ENCODE peak calls at places on chromosomes 7 and 10, in ten cellular contexts. E, G, U, Y, L, Z, D, J, H and N are unnamed samples.

GRCh38 chr7:111357691-111358090 is 204.6 kb downstream of the IMMP2L start:
- DNase-seq in J (peak), D (no peak), E (no peak), G (no peak), U (no peak), H (no peak), Z (no peak), Y (no peak), L (peak), N (no peak)

GRCh38 chr7:50274361-50274760 is 30.2 kb upstream of the IKZF1 start:
- DNase-seq in U (no peak), Y (no peak), D (no peak), J (no peak), Z (no peak), L (no peak), E (no peak), G (no peak), H (no peak), N (no peak)

GRCh38 chr7:45088146-45088701 is 545 bp downstream of the NACAD start:
- DNase-seq in Y (no peak), U (no peak), G (no peak), Z (no peak), J (no peak), D (no peak), H (no peak), L (no peak), E (no peak), N (no peak)

GRCh38 chr10:48811461-48811860 is 126.8 kb downstream of the WDFY4 start:
- DNase-seq in E (no peak), D (no peak), Z (no peak), U (no peak), L (peak), G (no peak), H (no peak), Y (no peak), J (peak), N (no peak)

GRCh38 chr7:127393370-127394058 is 1.0 kb upstream of the ZNF800 start:
- DNase-seq in D (peak), U (peak), H (no peak), J (peak), E (no peak), Y (no peak), L (peak), G (no peak), Z (peak), N (no peak)

GRCh38 chr7:2510909-2511768 is 8.4 kb upstream of the LFNG start:
- DNase-seq in H (peak), L (no peak), U (no peak), Z (no peak), E (no peak), J (no peak), Y (no peak), D (no peak), G (no peak), N (no peak)

GRCh38 chr7:47651355-47652317 is 69.7 kb upstream of the TNS3 start:
- DNase-seq in Z (no peak), D (no peak), H (no peak), U (no peak), Y (peak), E (peak), G (no peak), L (peak), J (peak), N (no peak)

GRCh38 chr10:59082249-59082648 is 94.2 kb upstream of the PHYHIPL start:
- DNase-seq in Y (no peak), E (no peak), D (no peak), G (no peak), H (no peak), J (no peak), U (no peak), Z (no peak), L (no peak), N (no peak)

GRCh38 chr7:111266613-111267012 is 175.7 kb downstream of the LRRN3 start:
- DNase-seq in E (no peak), U (no peak), D (no peak), J (peak), H (no peak), G (no peak), Y (peak), Z (no peak), L (peak), N (no peak)

GRCh38 chr7:122301291-122301690 is 3.3 kb downstream of the FEZF1 start:
- DNase-seq in Y (no peak), G (no peak), J (no peak), Z (no peak), H (no peak), U (no peak), D (no peak), E (no peak), L (no peak), N (no peak)

GRCh38 chr7:122300607-122301079 is 3.9 kb downstream of the FEZF1 start:
- DNase-seq in H (no peak), Z (no peak), G (no peak), U (no peak), D (no peak), J (peak), E (no peak), Y (no peak), L (peak), N (no peak)

GRCh38 chr7:122298618-122299017 is 5.9 kb downstream of the FEZF1 start:
- DNase-seq in U (no peak), H (no peak), D (no peak), J (no peak), Y (no peak), E (no peak), L (no peak), G (no peak), Z (no peak), N (no peak)

GRCh38 chr7:122299624-122299934 is 5.0 kb downstream of the FEZF1 start:
- DNase-seq in G (no peak), U (no peak), Y (no peak), J (no peak), Z (no peak), E (no peak), D (no peak), H (no peak), L (no peak), N (no peak)

GRCh38 chr7:122299935-122300606 is 4.5 kb downstream of the FEZF1 start:
- DNase-seq in U (no peak), G (no peak), J (no peak), E (no peak), D (no peak), Z (no peak), H (no peak), L (no peak), Y (no peak), N (no peak)
- H3K4me3 ChIP-seq in U (peak), G (no peak), J (peak), E (peak), D (no peak), Z (no peak), H (no peak), L (no peak), Y (no peak), N (peak)

DNA sequence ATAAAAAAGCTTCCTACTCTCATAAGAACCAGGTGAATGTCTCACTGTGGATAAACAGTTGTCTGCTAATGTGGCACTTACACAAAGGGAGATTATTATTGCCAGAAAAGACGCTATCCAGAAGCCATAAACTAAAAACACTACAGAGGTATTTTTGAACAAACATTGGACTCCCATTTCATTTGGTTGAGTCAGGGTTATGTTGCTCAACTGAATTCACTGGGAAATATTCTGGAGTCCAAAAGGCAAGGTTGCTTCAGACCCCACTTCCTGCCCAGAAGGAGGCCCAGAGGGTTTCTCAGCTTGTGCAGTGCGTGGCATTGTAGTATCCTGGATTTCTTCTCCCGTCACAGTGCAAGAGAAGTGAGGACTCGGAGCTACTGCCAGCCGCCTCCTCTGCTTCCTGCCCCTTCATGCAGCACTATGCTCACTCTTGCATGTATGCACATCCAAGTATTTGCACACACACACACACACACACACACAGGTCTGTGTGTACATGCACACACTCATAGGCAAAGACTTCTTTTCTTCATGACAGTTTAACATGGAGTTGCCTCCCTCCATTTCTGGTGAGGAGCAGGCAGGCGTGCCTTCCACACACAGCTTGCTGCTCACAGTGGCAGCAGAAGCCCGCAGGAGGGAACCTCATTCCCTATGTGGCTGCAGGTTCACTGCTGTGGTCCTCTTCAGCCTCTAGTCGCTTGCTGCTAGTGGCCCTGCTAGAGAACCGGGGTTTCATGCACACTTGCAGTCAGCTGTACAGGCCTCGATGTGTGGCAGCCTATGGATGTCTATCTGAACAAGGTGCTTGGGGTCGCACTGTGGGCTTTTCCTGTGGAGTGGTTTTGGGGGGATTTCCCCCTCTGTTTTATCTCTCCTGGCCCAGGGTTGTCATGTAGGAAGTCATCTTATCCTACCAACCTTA is 10.2 kb downstream of the DENND10 start:
- DNase-seq in Z (no peak), E (no peak), U (no peak), H (no peak), Y (peak), L (peak), G (no peak), J (peak), D (no peak), N (no peak)
- H3K4me3 ChIP-seq in Z (no peak), E (no peak), U (no peak), H (no peak), Y (no peak), L (no peak), G (no peak), J (no peak), D (no peak), N (no peak)

DNA sequence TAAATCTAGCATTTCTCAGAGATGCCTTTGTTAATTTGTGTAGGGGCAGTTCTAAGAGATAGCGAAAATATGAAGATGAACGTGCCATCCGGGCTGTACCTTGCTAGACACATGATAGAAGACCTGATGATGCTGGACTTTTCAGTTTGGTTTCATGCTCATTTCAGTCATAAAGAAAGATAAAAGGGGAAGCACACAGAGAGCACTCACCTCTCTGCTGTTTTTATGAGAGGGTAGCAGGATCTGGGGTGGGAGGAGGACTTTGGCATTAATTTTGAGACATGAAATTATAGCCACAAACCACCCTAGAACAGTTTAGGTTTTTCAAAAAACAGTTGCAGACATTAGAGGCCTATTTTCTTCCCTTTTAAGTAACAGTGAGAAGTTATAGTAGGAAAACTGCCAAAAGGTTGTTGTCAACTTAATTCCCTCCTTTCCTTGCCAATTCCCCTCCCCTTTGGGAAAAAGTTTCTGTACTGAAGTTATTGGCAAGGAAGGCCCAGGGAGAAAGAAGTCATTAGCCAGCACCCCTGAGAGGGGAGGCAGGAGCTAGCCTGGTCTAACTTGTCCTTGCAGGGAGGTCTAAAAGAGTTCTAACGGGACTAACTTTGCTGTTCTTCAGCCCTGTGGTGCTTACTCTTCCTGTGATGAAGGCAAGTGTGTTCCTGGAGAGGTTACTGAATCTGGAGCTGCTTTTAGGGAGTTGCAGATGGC is 2.7 kb downstream of the ST7 start:
- DNase-seq in J (peak), G (no peak), L (peak), Z (no peak), U (peak), D (no peak), Y (no peak), H (no peak), E (no peak), N (no peak)
- H3K4me3 ChIP-seq in J (no peak), G (no peak), L (no peak), Z (no peak), U (no peak), D (no peak), Y (no peak), H (no peak), E (peak), N (peak)

GRCh38 chr7:6111041-6111440 is 79.9 kb downstream of the ANKRD61 start:
- DNase-seq in Y (no peak), G (no peak), D (no peak), E (no peak), L (no peak), U (no peak), J (no peak), H (no peak), Z (no peak), N (no peak)

GRCh38 chr7:6117533-6117932 is 86.4 kb downstream of the ANKRD61 start:
- DNase-seq in Z (no peak), L (no peak), H (no peak), Y (no peak), J (no peak), G (no peak), D (no peak), U (no peak), E (no peak), N (no peak)

GRCh38 chr7:6121141-6121540 is 90.0 kb downstream of the ANKRD61 start:
- DNase-seq in Y (no peak), H (no peak), J (peak), E (no peak), L (peak), U (no peak), Z (no peak), G (no peak), D (no peak), N (no peak)

DNA sequence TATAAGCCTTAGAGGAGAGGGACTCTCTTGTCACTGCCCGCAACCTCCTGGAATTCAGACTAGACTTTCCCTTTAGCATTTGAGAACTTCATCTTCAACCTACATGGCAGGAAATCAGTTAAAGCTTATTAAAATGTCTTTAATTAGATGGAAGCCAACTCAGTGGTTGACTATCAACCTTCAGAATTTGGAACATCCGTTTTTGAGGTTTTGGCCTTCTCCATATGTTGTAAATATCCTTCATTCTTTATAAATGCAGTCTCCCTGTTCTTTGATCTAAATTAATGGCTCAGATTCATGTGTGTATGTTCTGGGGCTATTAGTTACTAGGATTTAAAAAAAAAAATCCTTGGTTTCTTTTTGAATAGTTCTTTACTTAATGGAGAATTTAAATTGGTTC is 85.0 kb downstream of the ANKRD61 start:
- DNase-seq in D (no peak), L (peak), G (no peak), J (peak), H (no peak), Y (no peak), Z (no peak), U (no peak), E (no peak), N (no peak)
- H3K4me3 ChIP-seq in D (no peak), L (no peak), G (no peak), J (no peak), H (no peak), Y (no peak), Z (no peak), U (no peak), E (no peak), N (no peak)

GRCh38 chr10:22554481-22555182 is 159.7 kb downstream of the PIP4K2A start:
- DNase-seq in D (peak), L (peak), Z (peak), U (peak), J (peak), E (peak), G (no peak), H (no peak), Y (no peak), N (peak)
- H3K4me3 ChIP-seq in D (peak), L (peak), Z (peak), U (peak), J (peak), E (peak), G (no peak), H (no peak), Y (no peak), N (peak)

GRCh38 chr10:44510716-44511115 is 125.8 kb upstream of the CXCL12 start:
- DNase-seq in H (no peak), Y (peak), Z (no peak), E (no peak), G (no peak), L (peak), U (no peak), D (no peak), J (peak), N (no peak)

GRCh38 chr10:44511601-44512000 is 126.7 kb upstream of the CXCL12 start:
- DNase-seq in L (no peak), D (no peak), Z (no peak), G (no peak), E (no peak), J (no peak), H (no peak), Y (no peak), U (no peak), N (no peak)

GRCh38 chr10:44506386-44506785 is 121.5 kb upstream of the CXCL12 start:
- DNase-seq in H (no peak), E (no peak), Z (no peak), J (no peak), L (no peak), U (no peak), G (no peak), D (no peak), Y (no peak), N (no peak)
- H3K4me3 ChIP-seq in H (no peak), E (no peak), Z (no peak), J (no peak), L (no peak), U (no peak), G (no peak), D (no peak), Y (no peak), N (no peak)

DNA sequence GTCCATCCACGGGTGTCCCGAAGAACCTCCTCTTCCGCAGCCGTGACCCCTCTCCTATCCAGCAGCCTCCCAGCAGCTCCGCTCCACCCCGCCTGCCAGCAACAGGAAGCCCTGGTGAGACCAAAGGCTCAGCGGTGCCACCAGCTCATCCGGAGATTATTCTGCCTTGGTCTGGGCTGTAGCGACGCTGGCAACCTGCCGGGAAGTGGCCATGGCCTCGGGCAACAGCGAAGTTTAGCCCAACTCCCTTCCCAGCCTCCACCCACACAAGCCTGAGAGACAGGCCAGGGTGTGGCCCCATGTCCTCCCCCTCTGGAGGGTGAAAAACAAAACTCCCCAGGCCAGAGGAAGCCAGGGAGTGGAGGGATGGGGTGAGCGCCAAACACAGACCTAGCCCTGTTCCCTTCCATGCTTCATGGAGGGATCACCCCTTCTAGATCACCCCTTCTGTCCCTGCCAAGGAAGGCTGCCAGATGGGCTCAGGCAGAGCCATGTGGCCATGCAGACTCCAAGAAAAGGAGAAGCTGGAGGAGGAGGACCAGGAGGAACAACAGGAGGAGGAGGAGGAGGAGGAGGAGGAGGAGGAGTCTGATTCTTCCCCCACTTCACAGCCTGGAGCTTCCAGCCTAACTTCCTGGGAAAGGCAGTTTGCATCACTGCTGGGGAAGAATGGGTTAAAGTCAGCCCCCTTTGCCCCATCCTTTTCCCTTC is 924 bp downstream of the CALHM2 start:
- DNase-seq in E (peak), G (no peak), L (peak), Y (no peak), U (peak), Z (peak), H (peak), D (peak), J (no peak), N (peak)
- H3K4me3 ChIP-seq in E (peak), G (peak), L (peak), Y (peak), U (peak), Z (peak), H (peak), D (peak), J (peak), N (peak)

GRCh38 chr7:82559203-82559805 is 115.7 kb upstream of the CACNA2D1 start:
- DNase-seq in U (no peak), Y (no peak), D (peak), J (no peak), L (peak), E (no peak), H (no peak), Z (no peak), G (no peak), N (no peak)
- H3K4me3 ChIP-seq in U (no peak), Y (no peak), D (peak), J (no peak), L (peak), E (no peak), H (no peak), Z (no peak), G (peak), N (no peak)

GRCh38 chr10:132148261-132149251 is 38.2 kb upstream of the DPYSL4 start:
- DNase-seq in Z (no peak), D (peak), Y (no peak), U (no peak), J (no peak), E (no peak), G (no peak), H (no peak), L (no peak), N (no peak)
- H3K4me3 ChIP-seq in Z (no peak), D (no peak), Y (no peak), U (no peak), J (no peak), E (no peak), G (no peak), H (no peak), L (no peak), N (no peak)